ENCODE peak calls at places on chromosomes 6 and 20, in nine cellular contexts. E is heart left ventricle; S is A549; Z is colonic mucosa; C is left ventricle myocardium inferior; M is CD4-positive, alpha-beta memory T cell; P is ascending aorta; T is NT2/D1; L is stomach. J is an unnamed sample. For H3K9me3, the result is how much of the 10 kb centered on the place peaks cover.

GRCh38 chr20:60034231-60035110 is 76.2 kb downstream of the CDH26 start:
- DNase-seq in E (peak), S (no peak), Z (no peak), C (peak), M (no peak), P (no peak), T (no peak), L (no peak), J (no peak)

GRCh38 chr6:69105288-69105687 is 470.2 kb downstream of the ADGRB3 start:
- DNase-seq in E (no peak), S (peak), Z (no peak), C (no peak), M (no peak), P (no peak), T (no peak), L (no peak), J (no peak)

GRCh38 chr20:49356676-49357075 is 78.8 kb upstream of the ZNFX1 start:
- DNase-seq in E (no peak), S (no peak), Z (no peak), C (no peak), M (no peak), P (no peak), T (no peak), L (no peak), J (no peak)

GRCh38 chr20:44856847-44857448 is 28.6 kb upstream of the YWHAB start:
- DNase-seq in E (no peak), S (peak), Z (no peak), C (no peak), M (no peak), P (no peak), T (no peak), L (no peak), J (no peak)

GRCh38 chr6:11460001-11460668 is 77.4 kb upstream of the TMEM170B start:
- DNase-seq in E (no peak), S (peak), Z (peak), C (no peak), M (no peak), P (no peak), T (no peak), L (no peak), J (no peak)

GRCh38 chr6:142932788-142933362 is 12.1 kb downstream of the HIVEP2 start:
- DNase-seq in E (no peak), S (no peak), Z (no peak), C (no peak), M (no peak), P (no peak), T (no peak), L (no peak), J (no peak)

GRCh38 chr6:104995989-104996617 is 39.2 kb downstream of the LIN28B start:
- DNase-seq in E (no peak), S (peak), Z (no peak), C (no peak), M (no peak), P (no peak), T (no peak), L (no peak), J (no peak)

GRCh38 chr6:153032255-153032882 is 29.9 kb upstream of the MTRF1L start:
- DNase-seq in E (no peak), S (peak), Z (no peak), C (no peak), M (no peak), P (no peak), T (no peak), L (no peak), J (no peak)

GRCh38 chr20:22412977-22413868 is 171.1 kb downstream of the FOXA2 start:
- DNase-seq in E (no peak), S (no peak), Z (no peak), C (no peak), M (no peak), P (no peak), T (no peak), L (no peak), J (no peak)

GRCh38 chr6:159233365-159234101 is 64.3 kb downstream of the FNDC1 start:
- DNase-seq in E (no peak), S (no peak), Z (no peak), C (no peak), M (no peak), P (no peak), T (no peak), L (no peak), J (no peak)

GRCh38 chr6:9621276-9621675 is 793.6 kb downstream of the TFAP2A start:
- DNase-seq in E (no peak), S (no peak), Z (no peak), C (no peak), M (no peak), P (no peak), T (no peak), L (no peak), J (no peak)
- H3K9me3 ChIP-seq in E (under half), S (under half), Z (under half), C (under half), M (under half), P (under half), T (under half), L (under half), J (under half)

DNA sequence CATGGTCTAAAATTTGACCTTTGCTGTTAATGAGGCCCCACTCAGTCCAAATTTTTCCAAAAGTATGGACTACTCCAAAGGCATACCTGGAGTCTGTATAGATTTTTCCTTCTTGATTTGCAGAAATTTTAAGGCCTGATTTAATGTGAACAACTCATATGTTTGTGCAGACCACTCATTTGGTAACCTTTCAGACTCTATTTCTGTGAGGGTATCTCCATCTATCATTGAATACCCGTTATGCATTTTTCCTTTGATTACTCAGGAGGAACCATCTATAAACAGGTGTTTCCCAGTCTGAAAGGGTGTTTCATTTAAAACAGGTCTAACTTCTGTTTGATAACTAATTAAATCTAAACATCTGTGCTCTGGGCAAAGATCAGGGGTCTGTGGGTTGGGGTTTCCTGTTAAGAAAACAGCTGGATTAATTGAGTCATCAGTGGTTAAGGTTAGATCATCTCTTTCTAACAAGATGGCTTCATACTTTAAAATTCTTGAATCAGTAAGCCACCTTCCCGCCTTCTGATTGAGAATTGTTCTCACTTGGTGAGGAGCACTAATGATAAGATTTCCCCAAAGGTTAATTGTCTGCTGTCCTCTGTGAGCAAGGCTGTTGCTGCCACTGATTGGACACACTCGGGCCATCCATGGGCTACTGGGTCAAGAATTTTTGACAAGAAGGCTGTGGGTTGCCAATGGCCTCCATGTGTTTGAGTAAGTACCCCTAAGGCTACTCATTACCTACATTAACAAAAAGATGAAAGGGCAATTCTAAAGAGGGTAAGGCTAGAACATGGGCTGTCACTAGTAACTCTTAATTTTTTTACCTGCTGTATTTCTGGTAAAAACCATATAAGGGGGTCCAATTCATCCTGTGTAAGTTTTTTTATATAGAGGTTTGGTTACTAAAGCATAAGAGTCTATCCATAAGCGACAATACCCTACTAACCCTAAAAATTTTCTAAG is 24.1 kb downstream of the HLA-B start:
- DNase-seq in E (no peak), S (no peak), Z (no peak), C (no peak), M (peak), P (no peak), T (no peak), L (no peak), J (peak)
- H3K9me3 ChIP-seq in E (under half), S (under half), Z (under half), C (under half), M (under half), P (under half), T (under half), L (under half), J (under half)

GRCh38 chr20:64026-64603 is 23.4 kb upstream of the DEFB125 start:
- DNase-seq in E (no peak), S (no peak), Z (no peak), C (no peak), M (no peak), P (no peak), T (no peak), L (no peak), J (no peak)
- H3K9me3 ChIP-seq in E (under half), S (under half), Z (under half), C (under half), M (under half), P (under half), T (half or more), L (under half), J (under half)

DNA sequence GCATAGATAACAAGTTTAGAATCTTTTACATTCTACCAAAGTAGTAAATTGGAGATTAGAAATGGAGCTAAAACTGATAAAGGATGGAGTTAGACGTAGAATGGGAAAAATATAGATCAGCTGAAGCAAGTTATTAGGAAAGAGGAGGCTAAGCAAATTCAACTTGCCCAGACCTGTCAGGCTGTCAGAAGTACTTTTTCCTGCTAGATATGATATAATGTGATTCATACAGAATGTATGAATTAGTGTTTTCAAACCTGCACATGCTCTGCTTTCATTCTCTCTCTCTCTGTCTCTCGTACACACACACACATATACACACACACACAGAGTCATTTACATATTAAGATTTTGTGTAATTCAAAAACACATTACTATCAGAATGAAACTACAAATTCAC is 133.2 kb upstream of the HDGFL1 start:
- DNase-seq in E (no peak), S (no peak), Z (no peak), C (no peak), M (no peak), P (no peak), T (no peak), L (no peak), J (no peak)
- H3K9me3 ChIP-seq in E (under half), S (under half), Z (under half), C (under half), M (under half), P (under half), T (under half), L (under half), J (under half)

DNA sequence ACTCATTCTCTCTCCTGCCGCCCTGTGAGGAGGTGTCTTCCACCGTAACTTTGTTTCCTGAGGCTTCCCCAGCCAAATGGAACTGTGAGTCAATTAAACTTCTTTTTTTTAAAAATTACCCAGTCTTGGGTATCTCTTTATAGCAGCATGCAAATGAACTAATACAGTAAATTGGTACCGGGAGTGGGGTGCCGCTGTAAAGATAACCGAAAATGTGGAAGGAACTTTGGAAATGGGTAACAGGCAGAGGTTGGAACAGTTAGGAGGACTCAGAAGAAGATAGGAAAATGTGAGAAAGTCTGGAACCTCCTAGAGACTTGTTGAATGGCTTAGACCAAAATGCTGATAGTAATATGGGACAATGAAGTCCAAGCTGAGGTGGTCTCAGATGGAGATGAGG is 55.8 kb downstream of the EPB41L2 start:
- DNase-seq in E (no peak), S (no peak), Z (no peak), C (no peak), M (no peak), P (no peak), T (no peak), L (no peak), J (no peak)
- H3K9me3 ChIP-seq in E (under half), S (under half), Z (under half), C (under half), M (under half), P (under half), T (under half), L (under half), J (under half)

DNA sequence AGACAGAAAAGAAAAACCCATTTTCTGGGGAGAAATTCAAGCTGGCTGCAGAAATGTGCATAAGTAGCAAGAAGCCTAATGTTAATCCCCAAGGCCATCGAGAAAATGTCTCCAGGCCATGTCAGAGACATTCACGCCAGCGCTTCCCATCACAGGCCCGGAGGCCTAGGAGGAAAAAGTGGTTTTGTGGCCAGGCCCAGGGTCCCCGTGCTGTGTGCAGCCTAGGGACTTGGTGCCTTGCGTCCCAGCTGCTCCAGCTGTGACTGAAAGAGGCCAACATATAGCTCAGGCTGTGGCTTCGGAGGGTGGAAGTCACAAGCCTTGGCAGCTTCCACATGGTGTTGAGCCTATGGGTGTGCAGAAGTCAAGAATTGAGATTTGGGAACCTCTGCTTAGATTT is 10.9 kb downstream of the IFNGR1 start:
- DNase-seq in E (no peak), S (no peak), Z (no peak), C (no peak), M (no peak), P (no peak), T (no peak), L (no peak), J (no peak)
- H3K9me3 ChIP-seq in E (under half), S (under half), Z (under half), C (under half), M (under half), P (under half), T (under half), L (under half), J (under half)

GRCh38 chr6:379367-380181 is 12.0 kb upstream of the IRF4 start:
- DNase-seq in E (no peak), S (no peak), Z (no peak), C (no peak), M (no peak), P (no peak), T (no peak), L (no peak), J (no peak)
- H3K9me3 ChIP-seq in E (under half), S (under half), Z (under half), C (under half), M (under half), P (under half), T (under half), L (under half), J (under half)

J was measured in T-helper 17 cell.